ENCODE peak calls at places on chromosomes 4 and X, in seven cellular contexts. S is lower lobe of right lung, L is ascending aorta, R is pancreas, Y is tibial artery, V is fibroblast of lung, I is mucosa of descending colon. J is an unnamed sample. For H3K4me1 and H3K9me3, the result is how much of the 10 kb centered on the place peaks cover.

GRCh38 chr4:107832275-107832807 is 7.6 kb downstream of the SGMS2 start:
- DNase-seq in R (no peak), I (no peak), Y (no peak), S (no peak), V (no peak), L (no peak), J (no peak)

GRCh38 chr4:116358633-116359222 is 726.6 kb downstream of the TRAM1L1 start:
- DNase-seq in I (peak), S (peak), L (no peak), R (peak), V (peak), Y (no peak), J (peak)

GRCh38 chrX:23952984-23953907 is 45.4 kb downstream of the CXorf58 start:
- DNase-seq in R (no peak), Y (no peak), I (peak), V (no peak), S (no peak), L (no peak), J (no peak)

GRCh38 chr4:28350485-28350884 is 1489.8 kb downstream of the STIM2 start:
- DNase-seq in L (no peak), R (no peak), Y (no peak), V (no peak), S (no peak), I (no peak), J (no peak)

GRCh38 chr4:41413670-41414069 is 124.3 kb upstream of the LIMCH1 start:
- DNase-seq in R (no peak), Y (no peak), L (no peak), S (no peak), I (no peak), V (peak), J (no peak)

GRCh38 chr4:7423391-7423790 is 11.3 kb downstream of the PSAPL1 start:
- DNase-seq in L (no peak), S (no peak), V (no peak), R (no peak), Y (peak), I (no peak), J (no peak)

GRCh38 chr4:26342328-26343040 is 21.7 kb downstream of the RBPJ start:
- DNase-seq in L (no peak), V (peak), R (no peak), S (no peak), Y (no peak), I (no peak), J (no peak)

GRCh38 chr4:2860391-2861348 is 17.0 kb downstream of the ADD1 start:
- DNase-seq in R (no peak), V (peak), I (no peak), L (no peak), S (peak), Y (no peak), J (peak)

GRCh38 chr4:182695842-182696241 is 221.3 kb downstream of the DCTD start:
- DNase-seq in Y (no peak), I (no peak), L (no peak), S (no peak), V (peak), R (no peak), J (no peak)

GRCh38 chr4:169849456-169849855 is 91.7 kb upstream of the HPF1 start:
- DNase-seq in S (no peak), L (no peak), V (no peak), Y (no peak), R (no peak), I (no peak), J (no peak)

GRCh38 chrX:126770179-126770578 is 49.4 kb upstream of the PRR32 start:
- DNase-seq in L (no peak), I (no peak), S (no peak), Y (no peak), V (no peak), R (no peak), J (peak)

DNA sequence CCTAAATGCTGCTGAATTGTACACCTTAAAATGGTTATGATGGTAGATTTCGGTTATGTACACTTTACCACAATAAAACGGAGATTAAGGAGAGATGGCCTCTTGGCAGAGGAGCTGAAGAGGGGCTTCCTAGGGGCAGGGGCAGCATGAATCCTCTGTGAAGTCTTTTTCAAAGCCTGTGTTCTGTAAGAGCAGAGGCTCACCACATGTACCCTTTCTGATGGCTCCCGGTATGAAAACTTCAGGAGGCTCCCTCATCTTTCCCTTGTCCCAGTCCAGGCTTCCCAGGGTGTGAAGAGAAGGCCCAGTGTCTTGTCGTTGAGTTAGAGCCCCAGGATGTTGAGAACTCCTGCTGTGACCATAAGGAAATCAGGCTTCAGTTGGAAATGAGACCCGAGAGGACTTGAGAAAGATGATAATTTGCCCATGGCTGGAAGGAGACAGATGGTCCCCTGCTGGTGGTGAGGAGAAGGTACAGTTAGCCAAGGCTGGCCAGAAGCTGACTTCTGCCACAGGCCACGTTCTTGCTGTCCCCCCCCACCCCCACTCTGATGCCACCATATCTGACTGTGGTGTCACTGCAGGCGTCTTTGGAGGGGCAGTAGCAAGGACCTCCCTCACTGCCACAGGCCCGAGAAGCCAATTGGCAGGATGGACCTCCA is 31.8 kb upstream of the MTM1 start:
- DNase-seq in V (no peak), I (no peak), L (no peak), R (no peak), S (no peak), Y (no peak), J (no peak)
- TF ChIP-seq CTCF in V (no peak), I (no peak), L (no peak), R (peak), S (peak), Y (no peak), J (no peak)

DNA sequence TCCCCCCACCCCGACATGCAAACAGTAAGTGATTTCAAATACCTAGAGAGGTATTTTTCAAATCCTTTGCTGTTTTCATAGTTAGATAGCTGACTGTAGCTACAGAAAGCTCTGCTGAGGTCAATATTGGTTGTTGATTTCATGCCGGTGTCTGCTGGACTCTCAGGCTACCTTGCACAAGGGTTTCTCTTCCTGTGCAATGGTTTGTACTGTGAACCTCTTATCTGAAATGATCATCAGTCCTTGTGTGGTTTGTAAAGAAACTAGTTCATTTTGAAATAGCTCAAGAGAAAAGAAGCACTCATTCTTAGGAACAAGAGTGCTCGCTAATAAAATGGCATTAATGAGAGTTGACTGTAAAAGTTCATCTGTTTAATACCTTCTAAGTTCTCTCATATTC is 2.1 kb downstream of the MTM1 start:
- DNase-seq in S (no peak), R (no peak), I (no peak), L (no peak), Y (no peak), V (no peak), J (no peak)
- H3K4me1 ChIP-seq in S (half or more), R (under half), I (under half), L (under half), Y (under half), V (under half), J (under half)

DNA sequence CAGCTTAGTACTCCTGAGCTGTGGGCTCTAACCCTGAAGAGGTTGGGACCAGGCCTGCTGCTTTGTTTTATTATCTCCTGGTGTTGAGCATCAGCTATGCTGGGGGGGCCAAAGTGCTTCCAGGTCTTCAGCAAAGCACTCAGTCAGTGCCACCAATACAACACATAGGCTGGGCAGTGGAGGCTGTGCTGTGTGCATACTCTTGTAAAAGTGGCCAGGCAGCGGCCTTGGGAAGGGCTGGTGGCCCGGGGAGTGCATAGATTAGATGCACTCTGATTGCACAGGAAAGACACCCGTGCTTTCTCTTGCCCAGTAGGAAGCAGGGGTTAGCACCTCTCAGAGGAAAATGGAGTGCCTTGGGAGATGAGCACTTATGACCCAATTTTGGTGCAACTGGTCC is 534.0 kb downstream of the ARAP2 start:
- DNase-seq in V (no peak), L (no peak), Y (no peak), I (no peak), R (no peak), S (no peak), J (no peak)
- H3K9me3 ChIP-seq in V (under half), L (under half), Y (under half), I (half or more), R (under half), S (under half), J (under half)

GRCh38 chrX:18873189-18873791 is 110.6 kb downstream of the PHKA2 start:
- DNase-seq in S (no peak), Y (peak), I (no peak), L (no peak), V (peak), R (no peak), J (no peak)

GRCh38 chrX:18875256-18875878 is 108.5 kb downstream of the PHKA2 start:
- DNase-seq in I (no peak), Y (no peak), L (no peak), R (no peak), V (no peak), S (no peak), J (no peak)

GRCh38 chrX:18872621-18873020 is 111.3 kb downstream of the PHKA2 start:
- DNase-seq in Y (no peak), S (no peak), V (no peak), I (no peak), R (no peak), L (no peak), J (no peak)

GRCh38 chrX:18874560-18875255 is 109.2 kb downstream of the PHKA2 start:
- DNase-seq in R (no peak), V (no peak), S (no peak), L (no peak), Y (no peak), I (no peak), J (no peak)

DNA sequence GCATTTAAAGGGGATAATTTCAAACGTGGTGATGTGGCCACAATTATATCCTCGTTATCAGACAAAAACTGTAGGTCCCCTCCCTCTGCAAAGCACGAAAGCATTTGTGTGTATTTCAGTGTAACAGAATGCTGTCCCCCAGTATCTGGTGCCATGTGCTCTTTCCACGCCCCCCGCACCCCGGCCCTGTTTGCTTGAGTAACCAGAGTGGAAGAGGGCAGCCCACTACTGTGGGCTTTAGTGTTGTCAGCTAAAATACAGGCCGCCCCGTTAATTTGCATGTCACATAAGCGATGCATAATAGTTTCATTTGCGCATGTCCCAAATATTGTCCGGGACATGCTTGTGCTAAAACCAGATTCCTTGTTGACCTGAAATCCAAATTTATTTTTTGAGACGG is 110.1 kb downstream of the PHKA2 start:
- DNase-seq in Y (no peak), R (no peak), L (no peak), I (no peak), S (no peak), V (no peak), J (no peak)
- TF ChIP-seq CTCF in Y (no peak), R (no peak), L (no peak), I (no peak), S (no peak), V (no peak), J (no peak)

GRCh38 chr4:70737409-70737808 is 15.6 kb downstream of the RUFY3 start:
- DNase-seq in I (no peak), L (no peak), V (no peak), S (no peak), Y (no peak), R (no peak), J (no peak)

GRCh38 chr4:70734168-70734954 is 12.6 kb downstream of the RUFY3 start:
- DNase-seq in R (no peak), V (peak), Y (no peak), L (no peak), S (no peak), I (peak), J (no peak)

GRCh38 chr4:70737006-70737405 is 15.2 kb downstream of the RUFY3 start:
- DNase-seq in I (no peak), R (no peak), Y (no peak), V (no peak), L (no peak), S (no peak), J (no peak)

GRCh38 chr4:70739496-70740337 is 18.0 kb downstream of the RUFY3 start:
- DNase-seq in V (no peak), I (no peak), L (no peak), R (no peak), Y (no peak), S (no peak), J (no peak)

GRCh38 chr4:70734971-70735370 is 13.2 kb downstream of the RUFY3 start:
- DNase-seq in V (no peak), R (no peak), S (no peak), Y (no peak), L (no peak), I (no peak), J (no peak)
- H3K4me1 ChIP-seq in V (under half), R (under half), S (under half), Y (under half), L (under half), I (under half), J (under half)

GRCh38 chrX:143095841-143096240 is 70.1 kb downstream of the SPANXN4 start:
- DNase-seq in L (no peak), V (no peak), I (no peak), S (no peak), Y (no peak), R (no peak), J (no peak)
- H3K9me3 ChIP-seq in L (under half), V (under half), I (under half), S (under half), Y (under half), R (under half), J (under half)

DNA sequence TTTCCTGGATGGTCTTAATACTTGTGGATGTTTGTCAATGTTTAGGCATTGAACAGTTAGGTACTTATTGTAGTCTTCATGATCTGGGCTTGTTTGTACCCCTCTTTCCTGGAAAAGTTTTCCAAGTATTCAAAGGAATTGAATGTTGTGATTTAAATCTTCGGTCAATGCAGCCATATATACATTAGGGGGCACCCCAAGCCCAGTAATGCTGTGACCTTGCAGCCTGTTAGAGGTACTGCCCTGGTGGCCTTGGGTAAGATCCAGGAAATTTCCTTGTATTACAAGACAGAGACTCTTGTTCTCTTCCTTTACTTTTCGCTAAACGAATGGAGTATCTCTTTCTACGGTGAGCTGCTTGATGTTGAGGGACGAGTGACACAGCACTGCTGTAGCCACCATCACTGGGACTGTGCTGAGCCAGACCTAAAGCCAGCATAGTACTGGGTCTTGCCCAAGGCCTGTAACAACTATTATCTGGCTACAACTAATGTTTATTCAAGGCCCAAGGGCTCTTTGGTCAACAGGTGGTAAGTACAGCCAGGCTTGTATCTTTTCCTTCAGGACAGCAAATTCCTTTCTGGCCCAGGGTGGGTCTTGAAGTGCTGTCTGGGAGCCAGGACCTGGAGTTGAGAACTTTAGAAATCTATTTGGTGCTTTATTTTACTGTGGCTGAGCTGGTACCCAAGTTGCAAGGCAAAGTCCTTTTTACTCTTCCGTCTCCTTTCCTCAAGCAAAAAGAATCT is 118.3 kb upstream of the ATOH1 start:
- DNase-seq in L (no peak), V (no peak), Y (no peak), S (no peak), R (no peak), I (peak), J (peak)
- TF ChIP-seq CTCF in L (no peak), V (no peak), Y (no peak), S (peak), R (no peak), I (no peak), J (peak)

J was measured in Caco-2.